ENCODE peak calls at places on chromosomes 7 and 10, in seven cellular contexts. J, V, L, D, K, P and T are unnamed samples.

GRCh38 chr7:64320547-64321495 is 7.1 kb downstream of the ZNF736 start:
- DNase-seq in L (no peak), J (no peak), P (no peak), K (no peak), D (no peak), V (no peak), T (no peak)

GRCh38 chr7:139125637-139126036 is 16.1 kb upstream of the ZC3HAV1 start:
- DNase-seq in K (no peak), J (no peak), D (no peak), V (no peak), L (no peak), P (no peak), T (no peak)

GRCh38 chr10:131645756-131646155 is 255.1 kb upstream of the PPP2R2D start:
- DNase-seq in D (no peak), V (no peak), J (no peak), K (no peak), L (no peak), P (no peak), T (no peak)

GRCh38 chr10:76779821-76780281 is 857.8 kb downstream of the KCNMA1 start:
- DNase-seq in P (no peak), J (no peak), L (no peak), K (peak), D (no peak), V (peak), T (no peak)

GRCh38 chr7:89607797-89608196 is 546.5 kb upstream of the STEAP1 start:
- DNase-seq in V (no peak), P (no peak), K (no peak), L (no peak), J (no peak), D (no peak), T (no peak)

GRCh38 chr10:60032723-60033122 is 126.4 kb upstream of the CCDC6 start:
- DNase-seq in L (peak), D (peak), J (peak), V (peak), K (peak), P (no peak), T (peak)

GRCh38 chr7:22393825-22394458 is 37.0 kb upstream of the RAPGEF5 start:
- DNase-seq in L (no peak), K (no peak), V (peak), D (peak), J (no peak), P (no peak), T (peak)

GRCh38 chr10:124066744-124067714 is 26.4 kb downstream of the CHST15 start:
- DNase-seq in D (no peak), P (no peak), K (peak), J (no peak), L (no peak), V (no peak), T (no peak)

GRCh38 chr10:92121686-92122492 is 169.0 kb downstream of the CPEB3 start:
- DNase-seq in P (no peak), J (no peak), K (no peak), D (no peak), L (no peak), V (no peak), T (no peak)

GRCh38 chr7:26664735-26665420 is 199.5 kb downstream of the SKAP2 start:
- DNase-seq in J (no peak), V (peak), K (no peak), L (no peak), D (no peak), P (no peak), T (peak)

GRCh38 chr10:124619802-124620490 is 124.2 kb downstream of the FAM53B start:
- DNase-seq in P (no peak), D (no peak), J (no peak), K (no peak), V (no peak), L (no peak), T (no peak)

GRCh38 chr7:2159176-2159520 is 73.6 kb downstream of the MAD1L1 start:
- DNase-seq in L (no peak), V (no peak), K (peak), D (no peak), P (no peak), J (no peak), T (no peak)

GRCh38 chr10:397321-398068 is 262.2 kb downstream of the ZMYND11 start:
- DNase-seq in J (no peak), K (no peak), V (no peak), D (no peak), P (no peak), L (no peak), T (no peak)

GRCh38 chr10:93753621-93754250 is 4.0 kb upstream of the LGI1 start:
- DNase-seq in K (no peak), D (no peak), L (no peak), V (peak), P (no peak), J (no peak), T (no peak)

GRCh38 chr10:102113956-102114857 is 6.0 kb downstream of the LDB1 start:
- DNase-seq in P (peak), K (no peak), J (no peak), L (no peak), V (peak), D (no peak), T (no peak)

GRCh38 chr7:27177795-27178320 is 3.7 kb upstream of the HOXA10 start:
- DNase-seq in L (no peak), D (no peak), K (no peak), V (no peak), P (no peak), J (peak), T (no peak)

GRCh38 chr10:32409741-32410140 is 36.2 kb upstream of the CCDC7 start:
- DNase-seq in J (no peak), P (no peak), D (no peak), V (no peak), K (no peak), L (no peak), T (no peak)

GRCh38 chr7:76315372-76315771 is 12.9 kb downstream of the HSPB1 start:
- DNase-seq in K (no peak), P (no peak), L (no peak), V (no peak), D (no peak), J (peak), T (no peak)

GRCh38 chr7:50676079-50676478 is 106.6 kb downstream of the GRB10 start:
- DNase-seq in K (no peak), J (no peak), L (no peak), D (no peak), V (no peak), P (no peak), T (no peak)

GRCh38 chr10:76469675-76470074 is 1038.3 kb downstream of the LRMDA start:
- DNase-seq in D (no peak), K (no peak), L (no peak), J (no peak), V (no peak), P (no peak), T (no peak)

GRCh38 chr7:48251766-48252165 is 80.5 kb downstream of the ABCA13 start:
- DNase-seq in P (no peak), D (no peak), V (no peak), K (no peak), L (no peak), J (no peak), T (peak)

GRCh38 chr10:80454526-80455460 is 683 bp downstream of the TSPAN14 start:
- DNase-seq in P (peak), L (no peak), J (no peak), D (peak), K (peak), V (peak), T (peak)

GRCh38 chr7:42883950-42884349 is 27.9 kb downstream of the C7orf25 start:
- DNase-seq in J (no peak), L (peak), D (peak), P (no peak), K (no peak), V (no peak), T (no peak)

GRCh38 chr7:22854158-22855048 is 31.8 kb upstream of the TOMM7 start:
- DNase-seq in V (peak), L (peak), K (peak), P (peak), J (peak), D (peak), T (peak)

GRCh38 chr10:11298116-11298515 is 280.4 kb downstream of the CELF2 start:
- DNase-seq in L (peak), J (no peak), K (no peak), D (peak), V (no peak), P (no peak), T (no peak)

GRCh38 chr10:126955396-126955795 is 50.2 kb downstream of the DOCK1 start:
- DNase-seq in K (no peak), J (no peak), L (no peak), P (no peak), D (no peak), V (no peak), T (no peak)

GRCh38 chr10:20058135-20058534 is 241.9 kb downstream of the PLXDC2 start:
- DNase-seq in L (no peak), D (no peak), V (no peak), P (no peak), K (no peak), J (no peak), T (no peak)

GRCh38 chr7:47873767-47874166 is 74.5 kb downstream of the PKD1L1 start:
- DNase-seq in D (peak), K (no peak), V (no peak), P (no peak), J (no peak), L (no peak), T (no peak)

GRCh38 chr7:88851220-88851619 is 55.7 kb upstream of the TEX47 start:
- DNase-seq in K (no peak), V (no peak), P (no peak), L (no peak), J (no peak), D (no peak), T (no peak)

GRCh38 chr7:155809332-155809946 is 2.8 kb downstream of the SHH start:
- DNase-seq in V (no peak), L (no peak), D (no peak), J (no peak), K (no peak), P (no peak), T (no peak)

GRCh38 chr7:55160539-55160938 is 141.7 kb downstream of the EGFR start:
- DNase-seq in V (no peak), K (no peak), L (no peak), P (no peak), J (no peak), D (peak), T (peak)

GRCh38 chr10:118564652-118565051 is 30.8 kb downstream of the PRLHR start:
- DNase-seq in K (peak), V (no peak), P (no peak), D (no peak), J (no peak), L (peak), T (no peak)

GRCh38 chr10:75102830-75103673 is 8.4 kb upstream of the SAMD8 start:
- DNase-seq in L (no peak), V (no peak), P (no peak), J (peak), D (no peak), K (no peak), T (no peak)

GRCh38 chr10:73841526-73842285 is 30.3 kb upstream of the NDST2 start:
- DNase-seq in L (no peak), V (no peak), P (no peak), K (no peak), J (no peak), D (peak), T (peak)

GRCh38 chr7:130491841-130492518 is at the start of gene MEST:
- DNase-seq in P (peak), V (peak), L (no peak), K (peak), J (no peak), D (no peak), T (peak)

GRCh38 chr7:139860090-139860773 is 31.2 kb downstream of the TBXAS1 start:
- DNase-seq in V (no peak), D (no peak), P (no peak), J (peak), K (no peak), L (no peak), T (no peak)

GRCh38 chr10:3391657-3392056 is 219.1 kb upstream of the PITRM1 start:
- DNase-seq in V (no peak), L (no peak), P (no peak), J (no peak), D (peak), K (no peak), T (no peak)

GRCh38 chr7:115748123-115748738 is 282.3 kb downstream of the TFEC start:
- DNase-seq in D (peak), J (no peak), L (no peak), K (no peak), P (no peak), V (peak), T (peak)

GRCh38 chr7:110569486-110569885 is 521.4 kb upstream of the LRRN3 start:
- DNase-seq in D (no peak), V (no peak), K (no peak), P (no peak), L (no peak), J (no peak), T (no peak)

GRCh38 chr10:52066383-52066782 is 247.7 kb upstream of the DKK1 start:
- DNase-seq in J (no peak), P (no peak), V (no peak), K (peak), D (no peak), L (no peak), T (no peak)
- TF ChIP-seq CTCF in J (no peak), P (no peak), V (no peak), K (peak), D (no peak), L (no peak), T (no peak)

DNA sequence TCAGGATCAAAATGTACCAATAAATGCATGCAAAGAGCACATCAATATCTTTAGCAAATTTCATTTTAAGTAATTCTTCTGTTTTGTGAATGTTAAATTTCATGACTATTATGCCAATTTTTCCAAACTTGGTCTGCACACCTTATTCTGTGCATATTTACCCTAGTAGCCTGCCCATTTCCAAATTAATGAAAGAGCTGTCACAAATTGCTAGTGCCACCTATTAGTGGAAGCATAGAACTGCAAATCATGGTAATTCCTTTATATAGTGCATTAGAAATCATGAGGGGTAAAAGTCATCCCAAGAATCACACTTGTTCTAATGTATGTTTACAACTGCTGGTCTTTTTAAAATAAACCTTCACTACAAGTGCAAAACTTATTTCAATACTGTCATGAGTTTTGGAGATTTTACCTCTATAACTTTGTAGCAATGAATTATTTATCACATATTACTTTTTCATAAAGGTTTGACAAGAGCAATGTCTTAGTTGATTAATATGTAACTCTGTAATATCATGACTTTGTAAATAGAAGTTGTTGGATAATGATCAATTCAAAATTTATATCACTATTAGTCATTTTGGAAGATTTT is 5.7 kb downstream of the SEMA3A start:
- DNase-seq in K (no peak), J (no peak), L (no peak), V (no peak), P (no peak), D (no peak), T (peak)
- TF ChIP-seq CTCF in K (no peak), J (no peak), L (peak), V (peak), P (no peak), D (peak), T (peak)

GRCh38 chr7:135449467-135449866 is 60.4 kb downstream of the CNOT4 start:
- DNase-seq in L (no peak), K (no peak), P (no peak), V (no peak), D (no peak), J (no peak), T (no peak)
- TF ChIP-seq CTCF in L (no peak), K (no peak), P (no peak), V (no peak), D (no peak), J (no peak), T (no peak)

GRCh38 chr7:83072576-83073517 is 89.8 kb downstream of the PCLO start:
- DNase-seq in L (no peak), J (no peak), V (no peak), D (no peak), P (no peak), K (no peak), T (no peak)
- TF ChIP-seq CTCF in L (peak), J (no peak), V (peak), D (no peak), P (no peak), K (no peak), T (no peak)

GRCh38 chr7:31171216-31171750 is 119.2 kb downstream of the ADCYAP1R1 start:
- DNase-seq in V (no peak), J (no peak), K (no peak), D (no peak), P (no peak), L (no peak), T (no peak)

GRCh38 chr7:31172071-31172470 is 120.0 kb downstream of the ADCYAP1R1 start:
- DNase-seq in D (no peak), L (no peak), J (no peak), K (no peak), V (no peak), P (no peak), T (no peak)

DNA sequence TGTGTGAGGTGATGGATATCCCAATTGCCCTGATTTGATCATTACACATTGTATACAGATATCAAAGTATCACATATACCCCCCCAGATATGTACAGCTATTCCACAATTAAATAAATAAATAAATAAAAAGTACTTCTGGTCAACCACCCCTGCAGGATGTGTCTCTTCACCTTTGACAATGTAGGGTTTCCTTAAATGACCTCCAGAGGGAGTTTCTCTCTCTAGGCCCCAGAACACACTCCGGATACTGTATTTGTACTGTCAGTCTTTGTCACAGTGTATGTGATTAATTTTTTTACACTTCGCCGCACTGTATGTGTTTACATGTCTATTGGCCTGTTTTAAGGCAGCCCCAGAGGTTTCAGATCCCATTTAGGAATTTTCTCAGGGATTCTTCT is 123.6 kb downstream of the ADCYAP1R1 start:
- DNase-seq in J (no peak), V (no peak), K (no peak), L (peak), D (no peak), P (no peak), T (no peak)
- TF ChIP-seq CTCF in J (no peak), V (peak), K (no peak), L (peak), D (no peak), P (no peak), T (no peak)

DNA sequence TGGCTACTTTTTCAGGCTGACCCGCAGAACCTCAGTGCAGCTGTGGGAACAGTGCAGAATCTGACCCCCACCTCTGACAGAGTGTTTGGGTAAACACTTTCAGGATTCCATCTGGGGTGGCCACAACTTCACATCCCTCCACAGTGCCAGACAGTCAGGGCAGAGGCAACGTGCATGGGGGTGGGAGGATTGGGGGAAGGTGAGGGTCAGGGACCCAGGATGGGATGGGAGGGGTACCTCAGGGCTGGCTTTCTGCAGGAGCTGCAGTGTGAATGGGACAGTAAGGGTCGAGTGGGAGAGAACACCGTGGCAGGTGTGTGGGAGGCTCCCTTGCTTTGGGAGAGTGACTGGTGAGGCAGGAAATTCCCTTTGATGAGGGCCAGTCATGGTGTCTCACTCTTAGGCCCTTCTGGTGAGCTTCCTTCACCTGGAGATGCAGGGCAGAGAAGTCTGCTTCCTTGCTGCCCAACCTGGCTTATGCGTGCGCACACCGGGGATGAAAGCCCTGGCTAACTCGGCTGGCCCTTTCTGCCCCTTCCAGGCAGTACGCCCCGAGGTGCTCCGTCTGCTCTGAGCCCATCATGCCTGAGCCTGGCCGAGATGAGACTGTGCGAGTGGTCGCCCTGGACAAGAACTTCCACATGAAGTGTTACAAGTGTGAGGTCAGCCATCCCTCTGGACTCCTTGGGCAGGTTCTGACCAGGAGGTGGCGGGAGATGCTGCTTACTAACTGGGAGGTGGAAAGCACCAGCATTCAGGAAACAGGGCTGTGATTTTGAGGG is 8.4 kb downstream of the ZYX start:
- DNase-seq in K (no peak), V (no peak), J (no peak), P (no peak), D (no peak), L (no peak), T (no peak)
- TF ChIP-seq CTCF in K (no peak), V (no peak), J (no peak), P (no peak), D (no peak), L (no peak), T (peak)